ENCODE peak calls at places on chromosomes 11 and 22, in nine cellular contexts. One of them, this sample, is unnamed.

GRCh38 chr11:44610556-44610955 is 45.1 kb downstream of the CD82 start:
- DNase-seq in spleen: no peak
- DNase-seq in HCT116: no peak
- DNase-seq in adrenal gland: no peak
- DNase-seq in IMR-90: no peak
- DNase-seq in sigmoid colon: no peak
- DNase-seq in A549: no peak
- DNase-seq in uterus: no peak
- DNase-seq in body of pancreas: no peak
- DNase-seq in this sample: no peak

GRCh38 chr11:7977251-7977917 is 9.8 kb upstream of the EIF3F start:
- DNase-seq in spleen: no peak
- DNase-seq in HCT116: no peak
- DNase-seq in adrenal gland: no peak
- DNase-seq in IMR-90: peak
- DNase-seq in sigmoid colon: no peak
- DNase-seq in A549: peak
- DNase-seq in uterus: no peak
- DNase-seq in body of pancreas: no peak
- DNase-seq in this sample: no peak

GRCh38 chr11:6297831-6298230 is 22.5 kb downstream of the CAVIN3 start:
- DNase-seq in spleen: no peak
- DNase-seq in HCT116: no peak
- DNase-seq in adrenal gland: no peak
- DNase-seq in IMR-90: no peak
- DNase-seq in sigmoid colon: no peak
- DNase-seq in A549: peak
- DNase-seq in uterus: no peak
- DNase-seq in body of pancreas: no peak
- DNase-seq in this sample: no peak

GRCh38 chr22:20423636-20424511 is 13.8 kb downstream of the SCARF2 start:
- DNase-seq in spleen: peak
- DNase-seq in HCT116: no peak
- DNase-seq in adrenal gland: no peak
- DNase-seq in IMR-90: no peak
- DNase-seq in sigmoid colon: no peak
- DNase-seq in A549: no peak
- DNase-seq in uterus: no peak
- DNase-seq in body of pancreas: no peak
- DNase-seq in this sample: no peak

GRCh38 chr11:69321877-69322350 is 28.0 kb downstream of the MYEOV start:
- DNase-seq in spleen: no peak
- DNase-seq in HCT116: no peak
- DNase-seq in adrenal gland: no peak
- DNase-seq in IMR-90: peak
- DNase-seq in sigmoid colon: peak
- DNase-seq in A549: no peak
- DNase-seq in uterus: no peak
- DNase-seq in body of pancreas: no peak
- DNase-seq in this sample: no peak

GRCh38 chr11:104812416-104812815 is 85.8 kb downstream of the CASP12 start:
- DNase-seq in spleen: no peak
- DNase-seq in HCT116: no peak
- DNase-seq in adrenal gland: no peak
- DNase-seq in IMR-90: no peak
- DNase-seq in sigmoid colon: no peak
- DNase-seq in A549: no peak
- DNase-seq in uterus: no peak
- DNase-seq in body of pancreas: no peak
- DNase-seq in this sample: no peak

GRCh38 chr11:10979529-10979928 is 121.7 kb upstream of the ZBED5 start:
- DNase-seq in spleen: no peak
- DNase-seq in HCT116: no peak
- DNase-seq in adrenal gland: no peak
- DNase-seq in IMR-90: no peak
- DNase-seq in sigmoid colon: no peak
- DNase-seq in A549: no peak
- DNase-seq in uterus: no peak
- DNase-seq in body of pancreas: no peak
- DNase-seq in this sample: no peak

GRCh38 chr11:68439355-68440065 is 21.0 kb upstream of the PPP6R3 start:
- DNase-seq in spleen: no peak
- DNase-seq in HCT116: no peak
- DNase-seq in adrenal gland: peak
- DNase-seq in IMR-90: no peak
- DNase-seq in sigmoid colon: peak
- DNase-seq in A549: no peak
- DNase-seq in uterus: no peak
- DNase-seq in body of pancreas: no peak
- DNase-seq in this sample: no peak

GRCh38 chr11:97610000-97610399 is 1220.2 kb downstream of the JRKL start:
- DNase-seq in spleen: no peak
- DNase-seq in HCT116: no peak
- DNase-seq in adrenal gland: no peak
- DNase-seq in IMR-90: no peak
- DNase-seq in sigmoid colon: no peak
- DNase-seq in A549: peak
- DNase-seq in uterus: no peak
- DNase-seq in body of pancreas: no peak
- DNase-seq in this sample: no peak

GRCh38 chr11:13210424-13210823 is 67.2 kb upstream of the BMAL1 start:
- DNase-seq in spleen: no peak
- DNase-seq in HCT116: peak
- DNase-seq in adrenal gland: peak
- DNase-seq in IMR-90: peak
- DNase-seq in sigmoid colon: peak
- DNase-seq in A549: peak
- DNase-seq in uterus: peak
- DNase-seq in body of pancreas: peak
- DNase-seq in this sample: peak

GRCh38 chr11:94089356-94089755 is 39.3 kb upstream of the PANX1 start:
- DNase-seq in spleen: no peak
- DNase-seq in HCT116: no peak
- DNase-seq in adrenal gland: no peak
- DNase-seq in IMR-90: no peak
- DNase-seq in sigmoid colon: no peak
- DNase-seq in A549: no peak
- DNase-seq in uterus: no peak
- DNase-seq in body of pancreas: no peak
- DNase-seq in this sample: no peak

GRCh38 chr11:61912530-61912898 is 4.9 kb downstream of the RAB3IL1 start:
- DNase-seq in spleen: peak
- DNase-seq in HCT116: no peak
- DNase-seq in adrenal gland: peak
- DNase-seq in IMR-90: no peak
- DNase-seq in sigmoid colon: peak
- DNase-seq in A549: no peak
- DNase-seq in uterus: peak
- DNase-seq in body of pancreas: peak
- DNase-seq in this sample: peak

DNA sequence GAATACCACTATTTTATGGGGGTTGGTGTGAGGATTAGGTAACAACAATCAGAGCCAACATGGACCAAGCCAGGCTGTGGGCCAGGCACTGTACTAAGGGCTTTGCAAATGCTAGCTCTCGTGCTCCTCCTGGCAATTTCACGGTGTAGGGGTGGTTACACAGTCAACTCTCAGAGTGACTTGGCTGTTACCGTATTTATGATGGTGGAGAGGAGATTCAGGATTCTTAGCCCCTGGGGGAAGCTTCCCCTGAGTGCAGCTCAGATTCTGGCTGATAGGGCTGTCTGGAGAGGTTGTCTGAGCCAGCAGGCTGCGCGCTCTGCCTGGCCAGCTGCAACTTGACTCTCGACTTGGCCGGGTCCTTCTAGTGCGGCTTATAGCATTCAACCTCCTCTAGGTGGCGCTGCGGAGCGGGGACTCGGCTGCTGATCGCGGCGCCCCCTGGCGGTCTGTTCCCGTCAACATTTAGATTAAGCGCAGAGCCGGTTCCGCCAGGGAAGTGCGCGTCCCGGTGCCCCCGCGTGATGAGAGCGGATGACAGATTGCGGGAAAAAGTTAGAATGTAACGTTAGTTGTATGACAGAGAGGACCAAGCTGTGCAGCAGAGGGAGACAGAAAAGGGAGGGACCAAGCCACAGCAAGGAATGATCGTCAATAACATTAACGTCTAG is 4.5 kb upstream of the NCF4 start:
- DNase-seq in spleen: peak
- DNase-seq in HCT116: peak
- DNase-seq in adrenal gland: peak
- DNase-seq in IMR-90: peak
- DNase-seq in sigmoid colon: peak
- DNase-seq in A549: peak
- DNase-seq in uterus: peak
- DNase-seq in body of pancreas: peak
- DNase-seq in this sample: peak
- TF ChIP-seq CTCF in spleen: peak
- TF ChIP-seq CTCF in HCT116: peak
- TF ChIP-seq CTCF in adrenal gland: peak
- TF ChIP-seq CTCF in IMR-90: peak
- TF ChIP-seq CTCF in sigmoid colon: peak
- TF ChIP-seq CTCF in A549: peak
- TF ChIP-seq CTCF in uterus: peak
- TF ChIP-seq CTCF in body of pancreas: peak
- TF ChIP-seq CTCF in this sample: peak

DNA sequence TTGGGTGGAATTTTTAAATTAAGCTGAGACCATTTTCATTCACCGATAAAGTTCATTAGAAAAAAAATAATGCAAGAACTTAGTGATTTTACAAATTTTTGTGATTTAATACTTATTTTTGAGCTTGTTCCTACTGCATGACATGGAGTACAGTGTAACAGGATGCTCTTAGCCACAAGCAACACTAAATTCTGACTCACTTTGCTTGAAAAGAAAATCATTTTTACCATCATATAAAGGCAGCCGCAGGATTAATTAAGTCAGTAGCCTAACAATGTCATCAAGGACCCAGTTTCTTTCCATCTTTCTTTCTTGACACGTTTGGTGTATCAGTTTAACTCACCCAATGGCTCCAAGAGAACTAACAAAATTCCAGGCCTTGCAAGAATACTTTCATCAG is 540.3 kb upstream of the LUZP2 start:
- DNase-seq in spleen: no peak
- DNase-seq in HCT116: no peak
- DNase-seq in adrenal gland: no peak
- DNase-seq in IMR-90: peak
- DNase-seq in sigmoid colon: no peak
- DNase-seq in A549: no peak
- DNase-seq in uterus: no peak
- DNase-seq in body of pancreas: no peak
- DNase-seq in this sample: no peak
- TF ChIP-seq POLR2A in spleen: no peak
- TF ChIP-seq POLR2A in HCT116: no peak
- TF ChIP-seq POLR2A in adrenal gland: no peak
- TF ChIP-seq POLR2A in IMR-90: no peak
- TF ChIP-seq POLR2A in sigmoid colon: no peak
- TF ChIP-seq POLR2A in A549: no peak
- TF ChIP-seq POLR2A in uterus: no peak
- TF ChIP-seq POLR2A in body of pancreas: no peak
- TF ChIP-seq POLR2A in this sample: no peak

GRCh38 chr22:43861529-43861928 is 784 bp downstream of the SULT4A1 start:
- DNase-seq in spleen: peak
- DNase-seq in HCT116: no peak
- DNase-seq in adrenal gland: peak
- DNase-seq in IMR-90: peak
- DNase-seq in sigmoid colon: peak
- DNase-seq in A549: no peak
- DNase-seq in uterus: no peak
- DNase-seq in body of pancreas: no peak
- DNase-seq in this sample: no peak
- H3K27ac ChIP-seq in spleen: no peak
- H3K27ac ChIP-seq in HCT116: no peak
- H3K27ac ChIP-seq in adrenal gland: no peak
- H3K27ac ChIP-seq in IMR-90: no peak
- H3K27ac ChIP-seq in sigmoid colon: no peak
- H3K27ac ChIP-seq in A549: no peak
- H3K27ac ChIP-seq in uterus: no peak
- H3K27ac ChIP-seq in body of pancreas: no peak
- H3K27ac ChIP-seq in this sample: no peak

GRCh38 chr22:46582281-46582811 is 37.8 kb upstream of the GRAMD4 start:
- DNase-seq in spleen: peak
- DNase-seq in HCT116: no peak
- DNase-seq in adrenal gland: peak
- DNase-seq in IMR-90: no peak
- DNase-seq in sigmoid colon: peak
- DNase-seq in A549: no peak
- DNase-seq in uterus: no peak
- DNase-seq in body of pancreas: no peak
- DNase-seq in this sample: no peak

GRCh38 chr22:46579751-46580449 is 40.3 kb upstream of the GRAMD4 start:
- DNase-seq in spleen: peak
- DNase-seq in HCT116: no peak
- DNase-seq in adrenal gland: peak
- DNase-seq in IMR-90: no peak
- DNase-seq in sigmoid colon: peak
- DNase-seq in A549: no peak
- DNase-seq in uterus: no peak
- DNase-seq in body of pancreas: no peak
- DNase-seq in this sample: no peak

GRCh38 chr22:46580940-46581579 is 39.1 kb upstream of the GRAMD4 start:
- DNase-seq in spleen: peak
- DNase-seq in HCT116: no peak
- DNase-seq in adrenal gland: peak
- DNase-seq in IMR-90: no peak
- DNase-seq in sigmoid colon: peak
- DNase-seq in A549: no peak
- DNase-seq in uterus: peak
- DNase-seq in body of pancreas: no peak
- DNase-seq in this sample: no peak

GRCh38 chr22:46583571-46583970 is 36.6 kb upstream of the GRAMD4 start:
- DNase-seq in spleen: peak
- DNase-seq in HCT116: no peak
- DNase-seq in adrenal gland: peak
- DNase-seq in IMR-90: no peak
- DNase-seq in sigmoid colon: peak
- DNase-seq in A549: no peak
- DNase-seq in uterus: no peak
- DNase-seq in body of pancreas: no peak
- DNase-seq in this sample: no peak

DNA sequence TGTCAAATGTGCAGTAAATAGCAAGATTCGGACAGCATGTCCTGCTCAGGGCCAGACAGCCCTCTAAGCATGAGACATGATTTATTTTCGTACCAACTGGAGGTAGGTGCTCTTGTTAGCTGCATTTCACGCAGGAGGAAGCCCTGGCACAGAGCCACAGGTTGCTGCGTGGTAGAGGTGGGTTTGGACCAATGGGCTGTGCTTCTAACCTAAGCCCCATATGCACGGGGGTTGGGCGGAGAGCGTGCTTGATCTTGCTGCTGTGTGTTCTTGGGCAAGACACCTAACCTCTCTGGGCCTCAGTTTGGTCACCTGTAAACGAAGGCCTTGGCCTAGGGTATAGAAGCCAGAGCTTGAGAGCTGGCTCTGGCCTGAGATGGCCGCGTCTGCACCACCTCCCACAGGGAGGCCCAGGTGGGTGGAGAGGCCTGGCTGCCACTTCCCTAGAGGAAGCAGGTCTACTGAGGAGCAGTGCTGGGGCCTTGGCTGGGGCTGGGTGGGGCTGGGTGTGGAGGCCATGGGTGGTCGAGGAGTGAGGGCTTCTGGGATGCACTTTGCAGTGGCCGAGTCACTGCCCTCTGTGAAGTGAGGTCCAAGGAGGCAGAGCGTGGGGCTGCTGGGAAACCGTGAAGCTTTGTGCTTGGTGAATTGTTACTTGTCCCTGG is 38.5 kb upstream of the GRAMD4 start:
- DNase-seq in spleen: peak
- DNase-seq in HCT116: no peak
- DNase-seq in adrenal gland: peak
- DNase-seq in IMR-90: no peak
- DNase-seq in sigmoid colon: peak
- DNase-seq in A549: no peak
- DNase-seq in uterus: peak
- DNase-seq in body of pancreas: no peak
- DNase-seq in this sample: peak
- TF ChIP-seq CTCF in spleen: no peak
- TF ChIP-seq CTCF in HCT116: no peak
- TF ChIP-seq CTCF in adrenal gland: no peak
- TF ChIP-seq CTCF in IMR-90: no peak
- TF ChIP-seq CTCF in sigmoid colon: no peak
- TF ChIP-seq CTCF in A549: no peak
- TF ChIP-seq CTCF in uterus: no peak
- TF ChIP-seq CTCF in body of pancreas: no peak
- TF ChIP-seq CTCF in this sample: no peak

This sample was measured in gastrocnemius medialis.